ENCODE peak calls at places on chromosomes 11 and 22, in eight cellular contexts. Y is endodermal cell, T is AG04449, N is AG04450, X is endothelial cell, V is activated B cell treated with CpG ODN at 0.5 μM for 24 hours, F is suprapubic skin, D is H1. O is an unnamed sample.

GRCh38 chr11:111886844-111887243 is 7.5 kb downstream of the CFAP68 start:
- DNase-seq in D (no peak), V (no peak), X (no peak), T (no peak), F (no peak), Y (no peak), N (no peak), O (no peak)

GRCh38 chr11:118081241-118081958 is 4.5 kb downstream of the TMPRSS4 start:
- DNase-seq in V (no peak), F (no peak), Y (no peak), X (no peak), N (no peak), D (no peak), T (no peak), O (no peak)

GRCh38 chr22:29299136-29299900 is 7.1 kb upstream of the GAS2L1 start:
- DNase-seq in Y (no peak), D (no peak), T (no peak), X (no peak), F (peak), V (no peak), N (no peak), O (no peak)

GRCh38 chr11:59560290-59560701 is 49.0 kb downstream of the OR4D9 start:
- DNase-seq in X (peak), T (no peak), D (peak), F (no peak), V (no peak), N (no peak), Y (peak), O (peak)

GRCh38 chr22:50417544-50417943 is 57.3 kb downstream of the SBF1 start:
- DNase-seq in X (no peak), T (no peak), V (no peak), F (no peak), N (no peak), Y (no peak), D (no peak), O (no peak)

GRCh38 chr11:119759747-119760412 is 30.9 kb upstream of the NECTIN1 start:
- DNase-seq in N (no peak), D (no peak), F (no peak), Y (no peak), T (no peak), V (no peak), X (no peak), O (no peak)

GRCh38 chr11:13875643-13876042 is 86.9 kb upstream of the SPON1 start:
- DNase-seq in X (no peak), F (no peak), D (no peak), Y (no peak), N (no peak), V (no peak), T (no peak), O (no peak)

GRCh38 chr11:22792497-22792896 is 37.1 kb downstream of the SVIP start:
- DNase-seq in T (no peak), Y (no peak), F (no peak), X (no peak), V (no peak), N (no peak), D (no peak), O (no peak)

GRCh38 chr22:36687516-36687915 is 16.0 kb downstream of the CACNG2 start:
- DNase-seq in T (no peak), X (no peak), V (no peak), Y (no peak), D (no peak), F (no peak), N (no peak), O (no peak)

GRCh38 chr11:131079036-131079435 is 162.8 kb upstream of the SNX19 start:
- DNase-seq in D (no peak), T (no peak), F (no peak), N (no peak), X (no peak), Y (no peak), V (no peak), O (no peak)

GRCh38 chr22:32066820-32067219 is 23.8 kb downstream of the SLC5A1 start:
- DNase-seq in F (no peak), D (no peak), V (no peak), Y (peak), X (no peak), N (no peak), T (no peak), O (no peak)

GRCh38 chr11:59716051-59716450 is 2.4 kb upstream of the OR10V1 start:
- DNase-seq in F (no peak), X (no peak), V (no peak), N (no peak), D (no peak), Y (no peak), T (no peak), O (no peak)

GRCh38 chr22:19751497-19752245 is 8.9 kb upstream of the TBX1 start:
- DNase-seq in X (no peak), V (no peak), F (no peak), N (no peak), Y (no peak), D (no peak), T (no peak), O (no peak)

GRCh38 chr22:44278234-44279058 is 34.3 kb downstream of the SHISAL1 start:
- DNase-seq in V (no peak), X (no peak), Y (no peak), T (no peak), F (no peak), D (no peak), N (no peak), O (no peak)
- TF ChIP-seq CTCF in V (no peak), X (no peak), Y (no peak), T (no peak), F (no peak), D (no peak), N (no peak), O (no peak)

GRCh38 chr22:46611189-46611588 is 9.0 kb upstream of the GRAMD4 start:
- DNase-seq in D (no peak), N (no peak), T (no peak), V (no peak), F (no peak), X (no peak), Y (no peak), O (no peak)
- TF ChIP-seq CTCF in D (no peak), N (no peak), T (no peak), V (no peak), F (no peak), X (no peak), Y (no peak), O (no peak)

GRCh38 chr11:96524475-96524874 is 134.7 kb downstream of the JRKL start:
- DNase-seq in Y (no peak), T (no peak), D (no peak), X (no peak), V (no peak), N (no peak), F (no peak), O (no peak)
- TF ChIP-seq CTCF in Y (no peak), T (no peak), D (no peak), X (no peak), V (no peak), N (peak), F (no peak), O (no peak)

DNA sequence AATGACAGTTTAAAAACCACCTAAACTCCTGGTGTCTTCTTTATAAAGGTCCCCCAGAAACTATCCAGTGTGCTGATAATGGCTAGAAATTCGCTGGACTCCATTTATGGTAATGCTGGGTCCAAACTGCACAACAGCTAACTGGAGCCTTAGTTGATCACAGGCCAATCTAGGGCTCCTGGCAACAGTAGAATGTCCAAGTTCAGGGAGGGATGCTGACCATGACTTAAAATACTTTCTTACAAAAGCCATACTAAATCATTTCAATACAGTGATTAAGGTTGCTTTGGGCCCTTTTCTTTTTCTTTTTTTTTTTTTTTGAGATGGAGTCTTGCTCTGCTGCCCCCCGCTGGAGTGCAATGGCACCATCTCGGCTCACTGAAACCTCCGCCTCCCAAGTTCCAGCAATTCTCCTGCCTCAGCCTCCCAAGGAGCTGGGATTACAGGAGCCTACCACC is 14.5 kb upstream of the GAB2 start:
- DNase-seq in Y (peak), N (no peak), T (no peak), F (no peak), D (no peak), V (no peak), X (peak), O (no peak)
- TF ChIP-seq CTCF in Y (peak), N (peak), T (peak), F (no peak), D (peak), V (no peak), X (peak), O (peak)

O was measured in mesothelial cell of epicardium.